ENCODE peak calls at places on chromosomes 2 and 18, in seven cellular contexts. T is prostate gland, L is GM23338, U is GM12891, E is HCT116, H is breast epithelium, Y is GM12878. O is an unnamed sample.

GRCh38 chr2:200862532-200863000 is 1.9 kb downstream of the CLK1 start:
- DNase-seq in T (peak), L (peak), U (no peak), E (no peak), H (no peak), Y (peak), O (no peak)

GRCh38 chr2:32835148-32835547 is 111.6 kb upstream of the LTBP1 start:
- DNase-seq in T (no peak), L (no peak), U (no peak), E (no peak), H (no peak), Y (no peak), O (no peak)

GRCh38 chr2:43273477-43273876 is 47.1 kb upstream of the ZFP36L2 start:
- DNase-seq in T (no peak), L (no peak), U (no peak), E (no peak), H (no peak), Y (no peak), O (no peak)

GRCh38 chr2:98434492-98434891 is 10.2 kb upstream of the INPP4A start:
- DNase-seq in T (no peak), L (no peak), U (no peak), E (no peak), H (no peak), Y (no peak), O (no peak)

GRCh38 chr18:30987479-30988241 is 54.9 kb downstream of the DSC3 start:
- DNase-seq in T (peak), L (no peak), U (no peak), E (peak), H (peak), Y (no peak), O (no peak)

GRCh38 chr2:234061624-234062257 is 11.2 kb downstream of the SPP2 start:
- DNase-seq in T (no peak), L (no peak), U (no peak), E (no peak), H (no peak), Y (no peak), O (no peak)

GRCh38 chr2:237980087-237980486 is 13.3 kb downstream of the UBE2F start:
- DNase-seq in T (no peak), L (no peak), U (no peak), E (no peak), H (no peak), Y (no peak), O (no peak)

GRCh38 chr2:26752636-26753035 is 11.4 kb upstream of the SLC35F6 start:
- DNase-seq in T (no peak), L (no peak), U (no peak), E (no peak), H (no peak), Y (no peak), O (no peak)

GRCh38 chr2:120916446-120916845 is 180.8 kb downstream of the GLI2 start:
- DNase-seq in T (no peak), L (no peak), U (no peak), E (no peak), H (no peak), Y (no peak), O (no peak)

GRCh38 chr2:230418341-230419016 is 2.5 kb downstream of the SP100 start:
- DNase-seq in T (no peak), L (no peak), U (no peak), E (no peak), H (no peak), Y (no peak), O (no peak)

GRCh38 chr2:170878505-170878904 is 50.5 kb upstream of the GORASP2 start:
- DNase-seq in T (no peak), L (no peak), U (no peak), E (no peak), H (no peak), Y (no peak), O (peak)

GRCh38 chr2:201938151-201938815 is 95.4 kb upstream of the FZD7 start:
- DNase-seq in T (no peak), L (no peak), U (no peak), E (no peak), H (no peak), Y (no peak), O (no peak)

GRCh38 chr2:162123806-162124758 is 28.0 kb downstream of the GCG start:
- DNase-seq in T (peak), L (peak), U (no peak), E (peak), H (no peak), Y (peak), O (no peak)

GRCh38 chr2:152716805-152717241 is 438 bp downstream of the PRPF40A start:
- DNase-seq in T (no peak), L (peak), U (no peak), E (no peak), H (no peak), Y (no peak), O (no peak)

GRCh38 chr2:39464867-39465266 is 27.8 kb upstream of the MAP4K3 start:
- DNase-seq in T (no peak), L (no peak), U (no peak), E (no peak), H (no peak), Y (no peak), O (no peak)

GRCh38 chr2:10043256-10043905 is at the start of gene KLF11:
- DNase-seq in T (peak), L (peak), U (peak), E (peak), H (peak), Y (no peak), O (peak)

GRCh38 chr2:157857881-157858280 is 18.2 kb downstream of the ACVR1 start:
- DNase-seq in T (no peak), L (no peak), U (no peak), E (no peak), H (no peak), Y (no peak), O (no peak)

GRCh38 chr2:70029814-70030409 is 57.4 kb upstream of the PCBP1 start:
- DNase-seq in T (no peak), L (peak), U (no peak), E (no peak), H (peak), Y (no peak), O (no peak)

GRCh38 chr2:168212866-168213265 is 34.5 kb downstream of the STK39 start:
- DNase-seq in T (no peak), L (no peak), U (no peak), E (no peak), H (no peak), Y (no peak), O (no peak)

GRCh38 chr18:54878057-54878661 is 49.9 kb downstream of the RAB27B start:
- DNase-seq in T (no peak), L (no peak), U (no peak), E (no peak), H (no peak), Y (no peak), O (no peak)

DNA sequence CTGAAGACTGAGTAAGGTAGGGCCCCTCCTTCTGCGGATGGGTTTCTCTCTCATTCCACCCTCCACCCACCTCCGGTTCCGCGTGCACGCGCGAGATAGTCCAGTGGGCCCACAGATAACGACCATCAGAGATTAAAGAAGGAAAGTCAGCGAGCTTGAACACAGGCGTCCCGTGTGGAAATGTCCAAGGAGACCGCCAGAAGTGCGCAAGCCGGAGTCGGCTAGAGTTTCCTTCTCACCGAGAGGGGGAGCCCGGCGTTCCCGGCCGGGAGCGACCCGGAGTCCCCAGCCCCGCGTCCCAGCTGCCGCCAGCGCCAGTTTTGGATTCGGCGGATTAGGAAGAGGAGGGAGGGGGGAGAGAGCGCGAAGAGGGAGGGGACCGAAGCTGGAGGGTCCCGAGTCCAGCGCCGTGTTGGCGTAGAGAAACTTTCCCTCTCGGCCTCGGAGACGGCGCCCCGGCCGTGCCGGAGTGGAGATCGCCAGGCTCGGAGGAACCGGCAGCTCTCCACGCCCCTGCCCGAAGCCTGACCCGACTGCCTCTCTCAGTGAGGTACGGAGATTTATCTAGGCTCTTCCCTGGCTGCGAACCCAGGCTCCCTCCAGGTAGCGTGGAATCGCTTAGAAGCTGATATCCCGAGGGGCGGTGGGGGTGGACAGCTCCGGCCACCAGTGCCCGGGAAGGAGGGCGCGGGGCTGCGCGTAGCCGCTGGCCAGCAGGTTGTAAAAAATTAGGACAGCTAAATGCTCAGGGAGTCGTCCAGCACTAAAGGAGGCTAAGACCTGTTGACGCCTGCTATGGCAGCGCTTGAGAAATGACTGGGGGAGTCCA is at the start of gene GULP1:
- DNase-seq in T (peak), L (peak), U (peak), E (no peak), H (peak), Y (no peak), O (no peak)
- TF ChIP-seq POLR2AphosphoS5 in T (no peak), L (peak), U (no peak), E (peak), H (no peak), Y (no peak), O (no peak)

DNA sequence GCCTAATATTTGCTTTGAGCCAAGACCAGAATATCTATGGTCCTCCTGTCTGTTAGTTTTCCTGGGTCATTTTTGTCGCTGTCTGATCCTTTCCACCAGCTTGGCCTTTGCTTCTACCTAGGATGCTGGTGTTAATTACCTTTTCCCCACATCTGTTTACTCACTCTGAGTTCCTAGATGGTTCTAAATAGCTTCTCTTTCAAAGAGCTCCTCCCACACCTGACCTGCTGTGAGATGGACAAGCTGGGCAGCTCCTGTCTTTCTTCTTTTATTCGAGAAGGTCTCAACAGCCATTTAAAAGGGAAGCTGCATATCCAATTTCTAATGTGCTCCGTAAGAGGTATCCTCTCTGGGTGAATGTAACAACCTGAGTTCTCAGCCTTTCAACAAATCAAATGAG is 156.2 kb downstream of the HRH4 start:
- DNase-seq in T (no peak), L (peak), U (no peak), E (no peak), H (no peak), Y (no peak), O (no peak)
- TF ChIP-seq POLR2AphosphoS5 in T (no peak), L (no peak), U (no peak), E (no peak), H (no peak), Y (no peak), O (no peak)

GRCh38 chr2:21361406-21361805 is 237.6 kb downstream of the TDRD15 start:
- DNase-seq in T (no peak), L (no peak), U (no peak), E (no peak), H (no peak), Y (no peak), O (no peak)
- TF ChIP-seq POLR2AphosphoS5 in T (no peak), L (no peak), U (no peak), E (no peak), H (no peak), Y (no peak), O (no peak)

DNA sequence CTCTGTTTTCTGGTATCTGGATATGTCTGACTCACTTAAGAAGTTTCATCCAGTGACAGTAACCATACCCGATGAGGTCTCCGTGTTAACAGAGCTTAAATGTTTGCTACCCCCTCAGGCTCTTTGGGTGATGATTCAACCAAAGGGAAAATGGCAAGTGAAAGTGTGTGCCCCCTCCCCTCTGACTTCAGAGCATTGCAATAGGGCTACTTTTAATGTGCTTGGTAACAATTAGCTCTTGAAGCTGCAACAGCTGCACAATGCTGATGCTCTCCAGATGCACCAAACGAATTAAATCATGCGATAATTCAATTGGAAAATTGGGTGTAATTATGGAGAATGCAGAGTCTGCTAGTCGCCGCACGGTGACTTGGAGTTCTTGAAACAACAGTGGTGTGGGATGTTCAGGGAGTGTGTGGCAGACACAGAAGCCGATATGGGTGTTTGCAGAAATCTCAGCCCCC is 270.7 kb downstream of the ALK start:
- DNase-seq in T (no peak), L (no peak), U (no peak), E (no peak), H (no peak), Y (no peak), O (no peak)
- TF ChIP-seq POLR2AphosphoS5 in T (no peak), L (no peak), U (no peak), E (no peak), H (no peak), Y (no peak), O (no peak)

DNA sequence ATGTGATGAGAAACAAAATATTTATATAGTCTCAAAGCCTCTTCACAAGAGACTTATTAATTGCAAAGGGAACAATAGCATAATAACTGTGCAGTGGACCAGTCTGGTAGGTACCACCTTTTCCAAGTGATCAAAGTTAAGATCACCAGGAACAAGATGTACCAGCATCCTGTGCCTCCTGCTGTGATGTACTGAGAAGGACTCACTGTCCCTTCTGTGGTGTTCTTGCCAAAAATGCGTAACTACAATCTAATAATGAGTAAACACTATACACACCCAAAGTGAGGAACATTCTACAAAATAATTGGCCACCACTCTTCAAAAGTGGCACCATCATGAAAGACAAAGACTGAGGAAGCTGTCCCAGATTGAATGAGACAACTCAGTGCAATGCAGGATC is 14.5 kb downstream of the GNLY start:
- DNase-seq in T (no peak), L (no peak), U (no peak), E (no peak), H (no peak), Y (no peak), O (no peak)
- TF ChIP-seq POLR2AphosphoS5 in T (peak), L (no peak), U (no peak), E (no peak), H (peak), Y (no peak), O (no peak)

O was measured in GM12892.